ENCODE peak calls at places on chromosomes 5 and 9, in eight cellular contexts. One of them, this sample, is unnamed.

GRCh38 chr5:32339198-32339597 is 26.5 kb upstream of the MTMR12 start:
- DNase-seq in CD4-positive, alpha-beta T cell: no peak
- DNase-seq in OCI-LY7: peak
- DNase-seq in PC-9: no peak
- DNase-seq in tibial artery: no peak
- DNase-seq in colonic mucosa: no peak
- DNase-seq in IMR-90: peak
- DNase-seq in nephron progenitor cell: no peak
- DNase-seq in this sample: no peak

GRCh38 chr5:69219939-69220338 is 14.7 kb upstream of the CDK7 start:
- DNase-seq in CD4-positive, alpha-beta T cell: no peak
- DNase-seq in OCI-LY7: no peak
- DNase-seq in PC-9: no peak
- DNase-seq in tibial artery: no peak
- DNase-seq in colonic mucosa: no peak
- DNase-seq in IMR-90: no peak
- DNase-seq in nephron progenitor cell: no peak
- DNase-seq in this sample: no peak

GRCh38 chr9:130036099-130036498 is 6.9 kb downstream of the FNBP1 start:
- DNase-seq in CD4-positive, alpha-beta T cell: no peak
- DNase-seq in OCI-LY7: no peak
- DNase-seq in PC-9: no peak
- DNase-seq in tibial artery: no peak
- DNase-seq in colonic mucosa: no peak
- DNase-seq in IMR-90: peak
- DNase-seq in nephron progenitor cell: no peak
- DNase-seq in this sample: no peak

GRCh38 chr9:75382126-75382525 is 293.8 kb downstream of the OSTF1 start:
- DNase-seq in CD4-positive, alpha-beta T cell: no peak
- DNase-seq in OCI-LY7: no peak
- DNase-seq in PC-9: no peak
- DNase-seq in tibial artery: no peak
- DNase-seq in colonic mucosa: no peak
- DNase-seq in IMR-90: no peak
- DNase-seq in nephron progenitor cell: no peak
- DNase-seq in this sample: no peak

GRCh38 chr9:131254107-131254491 is 22.2 kb downstream of the FAM78A start:
- DNase-seq in CD4-positive, alpha-beta T cell: no peak
- DNase-seq in OCI-LY7: peak
- DNase-seq in PC-9: no peak
- DNase-seq in tibial artery: peak
- DNase-seq in colonic mucosa: no peak
- DNase-seq in IMR-90: no peak
- DNase-seq in nephron progenitor cell: no peak
- DNase-seq in this sample: peak

GRCh38 chr5:162852145-162852544 is 585.2 kb upstream of the CCNG1 start:
- DNase-seq in CD4-positive, alpha-beta T cell: no peak
- DNase-seq in OCI-LY7: no peak
- DNase-seq in PC-9: no peak
- DNase-seq in tibial artery: no peak
- DNase-seq in colonic mucosa: no peak
- DNase-seq in IMR-90: no peak
- DNase-seq in nephron progenitor cell: no peak
- DNase-seq in this sample: no peak

GRCh38 chr5:17118631-17119030 is 98.8 kb upstream of the BASP1 start:
- DNase-seq in CD4-positive, alpha-beta T cell: no peak
- DNase-seq in OCI-LY7: no peak
- DNase-seq in PC-9: peak
- DNase-seq in tibial artery: peak
- DNase-seq in colonic mucosa: peak
- DNase-seq in IMR-90: peak
- DNase-seq in nephron progenitor cell: no peak
- DNase-seq in this sample: no peak

GRCh38 chr5:139645495-139645871 is 2.7 kb upstream of the CXXC5 start:
- DNase-seq in CD4-positive, alpha-beta T cell: no peak
- DNase-seq in OCI-LY7: no peak
- DNase-seq in PC-9: no peak
- DNase-seq in tibial artery: no peak
- DNase-seq in colonic mucosa: no peak
- DNase-seq in IMR-90: no peak
- DNase-seq in nephron progenitor cell: no peak
- DNase-seq in this sample: no peak

GRCh38 chr9:114449236-114449635 is 56.0 kb downstream of the WHRN start:
- DNase-seq in CD4-positive, alpha-beta T cell: no peak
- DNase-seq in OCI-LY7: no peak
- DNase-seq in PC-9: no peak
- DNase-seq in tibial artery: no peak
- DNase-seq in colonic mucosa: no peak
- DNase-seq in IMR-90: no peak
- DNase-seq in nephron progenitor cell: no peak
- DNase-seq in this sample: no peak

GRCh38 chr9:34010979-34011378 is 37.7 kb downstream of the UBAP2 start:
- DNase-seq in CD4-positive, alpha-beta T cell: no peak
- DNase-seq in OCI-LY7: peak
- DNase-seq in PC-9: no peak
- DNase-seq in tibial artery: no peak
- DNase-seq in colonic mucosa: no peak
- DNase-seq in IMR-90: no peak
- DNase-seq in nephron progenitor cell: no peak
- DNase-seq in this sample: no peak

GRCh38 chr5:1288439-1289335 is 6.2 kb downstream of the TERT start:
- DNase-seq in CD4-positive, alpha-beta T cell: no peak
- DNase-seq in OCI-LY7: no peak
- DNase-seq in PC-9: no peak
- DNase-seq in tibial artery: no peak
- DNase-seq in colonic mucosa: no peak
- DNase-seq in IMR-90: no peak
- DNase-seq in nephron progenitor cell: no peak
- DNase-seq in this sample: no peak

GRCh38 chr5:124867064-124867707 is 120.7 kb upstream of the ZNF608 start:
- DNase-seq in CD4-positive, alpha-beta T cell: no peak
- DNase-seq in OCI-LY7: no peak
- DNase-seq in PC-9: no peak
- DNase-seq in tibial artery: no peak
- DNase-seq in colonic mucosa: no peak
- DNase-seq in IMR-90: peak
- DNase-seq in nephron progenitor cell: no peak
- DNase-seq in this sample: no peak

GRCh38 chr5:137114529-137114928 is 384.6 kb downstream of the SPOCK1 start:
- DNase-seq in CD4-positive, alpha-beta T cell: no peak
- DNase-seq in OCI-LY7: no peak
- DNase-seq in PC-9: peak
- DNase-seq in tibial artery: no peak
- DNase-seq in colonic mucosa: no peak
- DNase-seq in IMR-90: peak
- DNase-seq in nephron progenitor cell: no peak
- DNase-seq in this sample: no peak

GRCh38 chr9:111731916-111732315 is 62.8 kb downstream of the SHOC1 start:
- DNase-seq in CD4-positive, alpha-beta T cell: no peak
- DNase-seq in OCI-LY7: no peak
- DNase-seq in PC-9: no peak
- DNase-seq in tibial artery: no peak
- DNase-seq in colonic mucosa: no peak
- DNase-seq in IMR-90: peak
- DNase-seq in nephron progenitor cell: no peak
- DNase-seq in this sample: no peak

GRCh38 chr5:7848296-7848695 is 2.6 kb downstream of the CFAP90 start:
- DNase-seq in CD4-positive, alpha-beta T cell: no peak
- DNase-seq in OCI-LY7: no peak
- DNase-seq in PC-9: no peak
- DNase-seq in tibial artery: no peak
- DNase-seq in colonic mucosa: no peak
- DNase-seq in IMR-90: no peak
- DNase-seq in nephron progenitor cell: no peak
- DNase-seq in this sample: no peak

GRCh38 chr5:7770436-7770835 is 80.5 kb downstream of the CFAP90 start:
- DNase-seq in CD4-positive, alpha-beta T cell: no peak
- DNase-seq in OCI-LY7: no peak
- DNase-seq in PC-9: no peak
- DNase-seq in tibial artery: no peak
- DNase-seq in colonic mucosa: no peak
- DNase-seq in IMR-90: no peak
- DNase-seq in nephron progenitor cell: no peak
- DNase-seq in this sample: no peak

GRCh38 chr5:127959152-127959764 is 124.3 kb upstream of the SLC12A2 start:
- DNase-seq in CD4-positive, alpha-beta T cell: no peak
- DNase-seq in OCI-LY7: no peak
- DNase-seq in PC-9: peak
- DNase-seq in tibial artery: peak
- DNase-seq in colonic mucosa: peak
- DNase-seq in IMR-90: peak
- DNase-seq in nephron progenitor cell: no peak
- DNase-seq in this sample: no peak

GRCh38 chr5:4054092-4054491 is 458.5 kb downstream of the IRX1 start:
- DNase-seq in CD4-positive, alpha-beta T cell: no peak
- DNase-seq in OCI-LY7: no peak
- DNase-seq in PC-9: no peak
- DNase-seq in tibial artery: no peak
- DNase-seq in colonic mucosa: no peak
- DNase-seq in IMR-90: no peak
- DNase-seq in nephron progenitor cell: no peak
- DNase-seq in this sample: no peak

GRCh38 chr9:80968611-80969010 is 720.7 kb downstream of the TLE1 start:
- DNase-seq in CD4-positive, alpha-beta T cell: no peak
- DNase-seq in OCI-LY7: no peak
- DNase-seq in PC-9: no peak
- DNase-seq in tibial artery: no peak
- DNase-seq in colonic mucosa: no peak
- DNase-seq in IMR-90: peak
- DNase-seq in nephron progenitor cell: no peak
- DNase-seq in this sample: no peak

GRCh38 chr9:136437839-136438547 is 1.7 kb downstream of the INPP5E start:
- DNase-seq in CD4-positive, alpha-beta T cell: no peak
- DNase-seq in OCI-LY7: no peak
- DNase-seq in PC-9: no peak
- DNase-seq in tibial artery: no peak
- DNase-seq in colonic mucosa: no peak
- DNase-seq in IMR-90: peak
- DNase-seq in nephron progenitor cell: no peak
- DNase-seq in this sample: no peak

GRCh38 chr9:90815183-90815943 is 13.7 kb downstream of the SYK start:
- DNase-seq in CD4-positive, alpha-beta T cell: no peak
- DNase-seq in OCI-LY7: peak
- DNase-seq in PC-9: no peak
- DNase-seq in tibial artery: peak
- DNase-seq in colonic mucosa: no peak
- DNase-seq in IMR-90: peak
- DNase-seq in nephron progenitor cell: no peak
- DNase-seq in this sample: no peak

GRCh38 chr5:113806250-113806649 is 292.8 kb downstream of the YTHDC2 start:
- DNase-seq in CD4-positive, alpha-beta T cell: no peak
- DNase-seq in OCI-LY7: no peak
- DNase-seq in PC-9: no peak
- DNase-seq in tibial artery: no peak
- DNase-seq in colonic mucosa: no peak
- DNase-seq in IMR-90: peak
- DNase-seq in nephron progenitor cell: no peak
- DNase-seq in this sample: no peak
- TF ChIP-seq CTCF in CD4-positive, alpha-beta T cell: no peak
- TF ChIP-seq CTCF in OCI-LY7: peak
- TF ChIP-seq CTCF in PC-9: peak
- TF ChIP-seq CTCF in tibial artery: peak
- TF ChIP-seq CTCF in colonic mucosa: no peak
- TF ChIP-seq CTCF in IMR-90: peak
- TF ChIP-seq CTCF in nephron progenitor cell: peak
- TF ChIP-seq CTCF in this sample: no peak

DNA sequence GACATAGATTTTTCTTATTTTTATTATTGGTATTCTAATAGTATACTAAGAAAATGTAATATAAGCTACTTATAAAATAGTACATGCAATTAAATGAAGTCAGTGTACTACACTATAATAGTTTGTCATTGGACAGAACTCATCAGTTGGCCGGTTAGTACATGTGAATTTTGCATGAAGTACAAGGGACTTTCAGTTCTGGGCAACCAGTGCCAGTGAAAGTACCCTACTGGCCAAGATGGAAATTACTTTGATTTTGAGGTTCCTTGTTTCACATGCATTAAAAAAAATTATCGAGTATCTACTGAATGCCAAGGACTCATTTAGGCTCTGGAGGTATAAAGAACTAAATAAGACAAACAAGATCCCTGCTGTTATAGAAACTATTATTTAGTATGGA is 213.4 kb upstream of the ELL2 start:
- DNase-seq in CD4-positive, alpha-beta T cell: no peak
- DNase-seq in OCI-LY7: peak
- DNase-seq in PC-9: no peak
- DNase-seq in tibial artery: no peak
- DNase-seq in colonic mucosa: no peak
- DNase-seq in IMR-90: no peak
- DNase-seq in nephron progenitor cell: no peak
- DNase-seq in this sample: no peak
- TF ChIP-seq CTCF in CD4-positive, alpha-beta T cell: peak
- TF ChIP-seq CTCF in OCI-LY7: peak
- TF ChIP-seq CTCF in PC-9: peak
- TF ChIP-seq CTCF in tibial artery: peak
- TF ChIP-seq CTCF in colonic mucosa: peak
- TF ChIP-seq CTCF in IMR-90: no peak
- TF ChIP-seq CTCF in nephron progenitor cell: no peak
- TF ChIP-seq CTCF in this sample: no peak

GRCh38 chr5:173970878-173971650 is 17.9 kb upstream of the C5orf47 start:
- DNase-seq in CD4-positive, alpha-beta T cell: no peak
- DNase-seq in OCI-LY7: peak
- DNase-seq in PC-9: no peak
- DNase-seq in tibial artery: no peak
- DNase-seq in colonic mucosa: no peak
- DNase-seq in IMR-90: no peak
- DNase-seq in nephron progenitor cell: no peak
- DNase-seq in this sample: no peak
- TF ChIP-seq CTCF in CD4-positive, alpha-beta T cell: no peak
- TF ChIP-seq CTCF in OCI-LY7: peak
- TF ChIP-seq CTCF in PC-9: no peak
- TF ChIP-seq CTCF in tibial artery: no peak
- TF ChIP-seq CTCF in colonic mucosa: no peak
- TF ChIP-seq CTCF in IMR-90: no peak
- TF ChIP-seq CTCF in nephron progenitor cell: no peak
- TF ChIP-seq CTCF in this sample: no peak

GRCh38 chr9:133892193-133892920 is 99.8 kb downstream of the VAV2 start:
- DNase-seq in CD4-positive, alpha-beta T cell: no peak
- DNase-seq in OCI-LY7: no peak
- DNase-seq in PC-9: no peak
- DNase-seq in tibial artery: no peak
- DNase-seq in colonic mucosa: peak
- DNase-seq in IMR-90: no peak
- DNase-seq in nephron progenitor cell: peak
- DNase-seq in this sample: no peak
- TF ChIP-seq CTCF in CD4-positive, alpha-beta T cell: no peak
- TF ChIP-seq CTCF in OCI-LY7: no peak
- TF ChIP-seq CTCF in PC-9: no peak
- TF ChIP-seq CTCF in tibial artery: no peak
- TF ChIP-seq CTCF in colonic mucosa: no peak
- TF ChIP-seq CTCF in IMR-90: no peak
- TF ChIP-seq CTCF in nephron progenitor cell: no peak
- TF ChIP-seq CTCF in this sample: no peak